ENCODE peak calls at places on chromosomes 7 and 10, in four cellular contexts. S, P, L and O are unnamed samples.

GRCh38 chr7:90594791-90595317 is 1.3 kb upstream of the CDK14 start:
- DNase-seq in S (peak), P (no peak), L (peak), O (no peak)

GRCh38 chr10:55628260-55628701 is 732.8 kb downstream of the ZWINT start:
- DNase-seq in S (no peak), P (no peak), L (peak), O (no peak)

GRCh38 chr10:58981051-58981450 is 195.4 kb upstream of the PHYHIPL start:
- DNase-seq in S (no peak), P (no peak), L (no peak), O (no peak)

GRCh38 chr7:158583143-158583542 is 4.5 kb downstream of the PTPRN2 start:
- DNase-seq in S (no peak), P (no peak), L (no peak), O (no peak)

GRCh38 chr7:101917566-101917965 is 100.1 kb downstream of the CUX1 start:
- DNase-seq in S (no peak), P (no peak), L (no peak), O (no peak)

GRCh38 chr10:7950981-7951847 is 103.3 kb upstream of the GATA3 start:
- DNase-seq in S (no peak), P (no peak), L (no peak), O (no peak)

GRCh38 chr7:37833107-37833817 is 15.1 kb upstream of the NME8 start:
- DNase-seq in S (no peak), P (peak), L (peak), O (peak)

GRCh38 chr7:149625339-149625946 is 127.8 kb upstream of the ZNF746 start:
- DNase-seq in S (peak), P (peak), L (peak), O (peak)

GRCh38 chr7:74001150-74001494 is 26.9 kb upstream of the ELN start:
- DNase-seq in S (no peak), P (no peak), L (no peak), O (no peak)

GRCh38 chr10:110643670-110644597 is at the start of gene RBM20:
- DNase-seq in S (no peak), P (no peak), L (peak), O (peak)

GRCh38 chr10:86733260-86733671 is 23.2 kb upstream of the BMPR1A start:
- DNase-seq in S (no peak), P (no peak), L (no peak), O (no peak)

GRCh38 chr10:110215286-110215685 is 7.9 kb downstream of the MXI1 start:
- DNase-seq in S (no peak), P (no peak), L (no peak), O (no peak)

GRCh38 chr7:27110163-27110976 is 7.9 kb upstream of the HOXA2 start:
- DNase-seq in S (no peak), P (no peak), L (peak), O (no peak)

GRCh38 chr10:103717341-103718246 is 137.8 kb downstream of the SH3PXD2A start:
- DNase-seq in S (no peak), P (no peak), L (no peak), O (no peak)

GRCh38 chr10:101559596-101560292 is 28.3 kb downstream of the POLL start:
- DNase-seq in S (no peak), P (no peak), L (no peak), O (no peak)

GRCh38 chr7:28312973-28313372 is 99.3 kb upstream of the CREB5 start:
- DNase-seq in S (no peak), P (no peak), L (no peak), O (no peak)

GRCh38 chr10:117137911-117138642 is at the start of gene VAX1:
- DNase-seq in S (no peak), P (no peak), L (no peak), O (no peak)

GRCh38 chr7:106604303-106604918 is 56.5 kb downstream of the CCDC71L start:
- DNase-seq in S (no peak), P (no peak), L (no peak), O (no peak)

GRCh38 chr7:147547252-147547897 is 1043.2 kb upstream of the C7orf33 start:
- DNase-seq in S (no peak), P (no peak), L (no peak), O (no peak)

GRCh38 chr10:130720235-130720634 is 584.0 kb downstream of the GLRX3 start:
- DNase-seq in S (no peak), P (no peak), L (no peak), O (no peak)

GRCh38 chr10:6182454-6183098 is 20.2 kb upstream of the PFKFB3 start:
- DNase-seq in S (no peak), P (no peak), L (peak), O (no peak)

GRCh38 chr10:132526676-132527075 is 10.9 kb upstream of the INPP5A start:
- DNase-seq in S (no peak), P (no peak), L (peak), O (no peak)

GRCh38 chr10:102639527-102639926 is 4.8 kb upstream of the TRIM8 start:
- DNase-seq in S (no peak), P (no peak), L (no peak), O (no peak)

GRCh38 chr10:126240483-126240882 is 147.8 kb downstream of the ADAM12 start:
- DNase-seq in S (no peak), P (no peak), L (no peak), O (no peak)

GRCh38 chr7:128934361-128935352 is 3.1 kb upstream of the IRF5 start:
- DNase-seq in S (peak), P (no peak), L (no peak), O (no peak)

GRCh38 chr7:79740076-79740475 is 286.6 kb upstream of the MAGI2 start:
- DNase-seq in S (no peak), P (no peak), L (no peak), O (no peak)

GRCh38 chr7:79736418-79736817 is 283.0 kb upstream of the MAGI2 start:
- DNase-seq in S (no peak), P (no peak), L (no peak), O (no peak)

GRCh38 chr7:79741684-79742083 is 288.2 kb upstream of the MAGI2 start:
- DNase-seq in S (no peak), P (no peak), L (no peak), O (no peak)
- TF ChIP-seq CTCF in S (peak), P (no peak), L (no peak), O (no peak)

GRCh38 chr7:43511029-43511428 is 71.9 kb upstream of the STK17A start:
- DNase-seq in S (no peak), P (no peak), L (no peak), O (no peak)
- TF ChIP-seq CTCF in S (no peak), P (no peak), L (no peak), O (no peak)

GRCh38 chr7:869348-869747 is 7.0 kb upstream of the GET4 start:
- DNase-seq in S (no peak), P (no peak), L (no peak), O (no peak)

GRCh38 chr7:875051-875450 is 1.3 kb upstream of the GET4 start:
- DNase-seq in S (no peak), P (no peak), L (no peak), O (no peak)

GRCh38 chr7:873367-874002 is 2.9 kb upstream of the GET4 start:
- DNase-seq in S (peak), P (peak), L (peak), O (peak)

GRCh38 chr7:874036-874749 is 2.2 kb upstream of the GET4 start:
- DNase-seq in S (no peak), P (no peak), L (no peak), O (no peak)

DNA sequence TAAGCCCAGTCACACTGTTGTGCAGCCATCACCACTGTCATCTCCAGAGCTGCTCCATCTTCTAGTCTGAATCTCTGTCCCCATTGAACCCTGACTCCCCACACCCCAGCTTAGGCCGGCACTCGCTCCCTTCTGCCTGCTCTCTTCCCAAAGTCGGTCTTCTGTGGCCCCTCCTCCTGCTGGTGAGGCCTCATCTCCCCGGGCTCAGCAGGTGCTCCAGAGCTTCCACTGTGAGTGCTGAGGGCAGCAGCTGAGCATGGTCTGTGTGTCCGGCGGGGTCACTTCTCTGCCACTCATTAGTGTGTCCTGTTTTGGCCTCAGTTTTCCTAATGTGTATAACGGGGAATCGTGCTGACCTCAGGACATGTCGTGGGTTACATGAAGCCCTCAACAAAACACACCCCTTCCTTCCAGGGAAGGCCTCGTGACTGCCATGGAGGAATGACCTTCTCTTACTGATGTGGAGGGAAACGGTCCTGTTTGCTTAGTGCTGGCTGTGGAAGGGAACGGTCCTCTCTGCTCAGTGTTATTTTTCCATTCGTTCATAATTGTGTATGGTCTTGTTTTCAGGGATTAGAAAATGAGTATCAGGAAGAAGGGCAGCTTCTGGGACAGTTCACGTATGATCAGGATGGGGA is 4.3 kb upstream of the GET4 start:
- DNase-seq in S (no peak), P (no peak), L (no peak), O (no peak)
- TF ChIP-seq CTCF in S (no peak), P (no peak), L (no peak), O (no peak)

GRCh38 chr7:151745090-151745638 is 131.8 kb downstream of the PRKAG2 start:
- DNase-seq in S (no peak), P (no peak), L (peak), O (no peak)
- TF ChIP-seq CTCF in S (peak), P (no peak), L (peak), O (no peak)